ENCODE peak calls at places on chromosomes 7 and 10, in four cellular contexts. One of them, this sample, is unnamed.

GRCh38 chr7:74379938-74380337 is 73.8 kb upstream of the GTF2IRD1 start:
- DNase-seq in H1: no peak
- DNase-seq in HCT116: no peak
- DNase-seq in HepG2: no peak
- DNase-seq in this sample: peak; percentile 6

GRCh38 chr10:88114368-88114767 is 250.9 kb downstream of the PTEN start:
- DNase-seq in H1: no peak
- DNase-seq in HCT116: peak; percentile 35
- DNase-seq in HepG2: peak; percentile 44
- DNase-seq in this sample: peak; percentile 24

GRCh38 chr7:74092964-74093339 is 9.3 kb downstream of the LIMK1 start:
- DNase-seq in H1: no peak
- DNase-seq in HCT116: no peak
- DNase-seq in HepG2: no peak
- DNase-seq in this sample: peak; percentile 17

GRCh38 chr7:80499350-80499955 is 12.4 kb downstream of the GNAT3 start:
- DNase-seq in H1: peak; percentile 33
- DNase-seq in HCT116: peak; percentile 87
- DNase-seq in HepG2: peak; percentile 72
- DNase-seq in this sample: no peak

GRCh38 chr10:19546224-19546623 is 270.0 kb upstream of the PLXDC2 start:
- DNase-seq in H1: no peak
- DNase-seq in HCT116: no peak
- DNase-seq in HepG2: no peak
- DNase-seq in this sample: no peak

GRCh38 chr7:102450242-102450641 is 14.4 kb downstream of the ALKBH4 start:
- DNase-seq in H1: no peak
- DNase-seq in HCT116: no peak
- DNase-seq in HepG2: no peak
- DNase-seq in this sample: no peak

GRCh38 chr10:113519616-113520015 is 33.2 kb upstream of the HABP2 start:
- DNase-seq in H1: no peak
- DNase-seq in HCT116: no peak
- DNase-seq in HepG2: no peak
- DNase-seq in this sample: no peak

GRCh38 chr10:30437039-30437781 is 3.2 kb downstream of the MAP3K8 start:
- DNase-seq in H1: no peak
- DNase-seq in HCT116: no peak
- DNase-seq in HepG2: no peak
- DNase-seq in this sample: peak; percentile 79

GRCh38 chr7:69814421-69814962 is 216.2 kb downstream of the AUTS2 start:
- DNase-seq in H1: no peak
- DNase-seq in HCT116: no peak
- DNase-seq in HepG2: no peak
- DNase-seq in this sample: no peak

GRCh38 chr7:75905785-75906604 is 9.0 kb upstream of the POR start:
- DNase-seq in H1: no peak
- DNase-seq in HCT116: no peak
- DNase-seq in HepG2: peak; percentile 97
- DNase-seq in this sample: no peak

GRCh38 chr10:90674927-90675326 is 182.9 kb downstream of the HTR7 start:
- DNase-seq in H1: no peak
- DNase-seq in HCT116: no peak
- DNase-seq in HepG2: no peak
- DNase-seq in this sample: no peak

DNA sequence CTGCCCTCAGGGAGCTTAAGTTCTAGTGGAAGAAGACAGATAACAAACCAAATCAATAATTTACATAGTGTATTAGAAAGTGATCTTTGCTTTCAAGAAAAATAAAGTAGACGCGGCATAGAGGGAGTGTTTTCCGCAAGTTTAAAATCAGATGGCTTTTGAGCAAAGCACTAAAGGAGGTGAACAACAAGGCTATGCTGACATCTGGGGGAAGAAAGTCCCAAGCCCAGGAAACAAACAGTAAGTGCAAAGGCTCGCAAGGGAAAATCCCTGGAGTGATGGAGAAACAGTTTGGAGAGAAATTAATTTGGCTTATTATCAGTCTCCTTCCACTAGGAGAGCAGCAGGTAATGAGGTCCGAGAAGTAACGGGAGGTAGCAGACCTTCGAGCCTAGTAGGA is 1.9 kb upstream of the CNNM2 start:
- DNase-seq in H1: no peak
- DNase-seq in HCT116: no peak
- DNase-seq in HepG2: peak; percentile 7
- DNase-seq in this sample: no peak
- TF ChIP-seq FOSL1 in H1: no peak
- TF ChIP-seq FOSL1 in HCT116: no peak
- TF ChIP-seq FOSL1 in HepG2: no peak
- TF ChIP-seq FOSL1 in this sample: no peak

DNA sequence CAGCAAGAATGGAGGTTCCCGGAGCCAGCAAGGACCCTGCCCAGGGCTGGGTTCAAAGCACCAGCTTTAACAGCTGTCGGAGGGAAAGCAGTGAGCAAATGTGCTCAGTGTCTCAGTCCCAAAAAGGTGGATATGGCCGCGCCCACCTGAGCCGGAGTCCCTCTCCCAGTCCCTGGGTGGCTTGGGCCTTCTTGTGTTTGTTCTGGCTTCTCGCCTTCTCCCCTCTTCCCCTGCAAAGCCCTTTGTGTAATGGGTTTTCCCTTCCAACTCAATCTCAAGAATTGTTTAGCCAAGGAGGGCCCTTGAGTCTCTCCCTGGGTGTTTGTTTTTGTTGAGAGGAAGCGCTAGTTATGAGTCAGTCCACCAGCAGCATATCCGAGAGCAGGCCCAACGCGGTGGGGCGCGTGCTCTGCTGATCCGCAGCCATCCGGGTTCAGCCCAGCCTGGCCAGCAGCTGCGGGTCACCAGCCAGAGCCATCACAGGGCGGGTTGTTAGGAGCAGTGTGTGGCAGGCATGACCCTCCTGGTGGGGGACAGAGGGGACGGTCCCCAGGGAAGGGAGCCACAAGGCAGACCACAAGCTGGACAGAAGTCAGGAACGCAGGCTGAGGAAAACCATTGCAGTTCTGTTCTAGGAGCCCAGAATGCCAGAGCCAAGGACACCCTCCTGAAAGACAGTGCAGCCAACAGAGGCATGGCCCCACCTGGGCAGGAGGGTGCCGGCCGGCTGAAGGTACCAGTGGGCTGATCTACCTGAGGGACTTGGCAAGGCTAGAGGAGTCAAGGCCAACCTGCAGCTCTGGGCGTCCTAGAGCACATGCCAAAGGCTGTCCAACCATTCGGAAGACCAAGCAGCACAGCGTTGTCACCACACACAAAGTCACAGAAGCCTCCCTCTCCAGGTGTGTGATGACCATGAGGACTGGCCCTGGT is 21.3 kb downstream of the CALML3 start:
- DNase-seq in H1: no peak
- DNase-seq in HCT116: no peak
- DNase-seq in HepG2: no peak
- DNase-seq in this sample: peak; percentile 38
- TF ChIP-seq POLR2AphosphoS5 in H1: no peak
- TF ChIP-seq POLR2AphosphoS5 in HCT116: no peak
- TF ChIP-seq POLR2AphosphoS5 in HepG2: no peak
- TF ChIP-seq POLR2AphosphoS5 in this sample: no peak

GRCh38 chr7:117281562-117281961 is 41.3 kb downstream of the WNT2 start:
- DNase-seq in H1: no peak
- DNase-seq in HCT116: no peak
- DNase-seq in HepG2: no peak
- DNase-seq in this sample: no peak
- TF ChIP-seq MAX in H1: no peak
- TF ChIP-seq MAX in HCT116: no peak
- TF ChIP-seq MAX in HepG2: no peak
- TF ChIP-seq MAX in this sample: no peak

GRCh38 chr10:50367732-50368131 is 116.4 kb upstream of the ASAH2 start:
- DNase-seq in H1: no peak
- DNase-seq in HCT116: peak; percentile 31
- DNase-seq in HepG2: peak; percentile 35
- DNase-seq in this sample: peak; percentile 55
- TF ChIP-seq FOSL1 in H1: no peak
- TF ChIP-seq FOSL1 in HCT116: no peak
- TF ChIP-seq FOSL1 in HepG2: no peak
- TF ChIP-seq FOSL1 in this sample: no peak

DNA sequence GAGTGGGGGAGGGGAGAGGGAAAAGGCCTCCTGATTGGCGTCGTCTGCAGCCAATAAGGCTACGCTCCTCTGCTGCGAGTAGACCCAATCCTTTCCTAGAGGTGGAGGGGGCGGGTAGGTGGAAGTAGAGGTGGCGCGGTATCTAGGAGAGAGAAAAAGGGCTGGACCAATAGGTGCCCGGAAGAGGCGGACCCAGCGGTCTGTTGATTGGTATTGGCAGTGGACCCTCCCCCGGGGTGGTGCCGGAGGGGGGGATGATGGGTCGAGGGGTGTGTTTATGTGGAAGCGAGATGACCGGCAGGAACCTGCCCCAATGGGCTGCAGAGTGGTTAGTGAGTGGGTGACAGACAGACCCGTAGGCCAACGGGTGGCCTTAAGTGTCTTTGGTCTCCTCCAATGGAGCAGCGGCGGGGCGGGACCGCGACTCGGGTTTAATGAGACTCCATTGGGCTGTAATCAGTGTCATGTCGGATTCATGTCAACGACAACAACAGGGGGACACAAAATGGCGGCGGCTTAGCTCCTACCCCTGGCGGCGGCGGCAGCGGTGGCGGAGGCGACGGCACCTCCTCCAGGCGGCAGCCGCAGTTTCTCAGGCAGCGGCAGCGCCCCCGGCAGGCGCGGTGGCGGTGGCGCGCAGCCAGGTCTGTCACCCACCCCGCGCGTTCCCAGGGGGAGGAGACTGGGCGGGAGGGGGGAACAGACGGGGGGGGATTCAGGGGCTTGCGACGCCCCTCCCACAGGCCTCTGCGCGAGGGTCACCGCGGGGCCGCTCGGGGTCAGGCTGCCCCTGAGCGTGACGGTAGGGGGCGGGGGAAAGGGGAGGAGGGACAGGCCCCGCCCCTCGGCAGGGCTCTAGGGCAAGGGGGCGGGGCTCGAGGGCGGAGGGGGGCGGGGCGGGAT is at the start of gene KAT6B:
- DNase-seq in H1: peak; percentile 100
- DNase-seq in HCT116: peak; percentile 100
- DNase-seq in HepG2: peak; percentile 100
- DNase-seq in this sample: peak; percentile 97
- TF ChIP-seq POLR2AphosphoS5 in H1: peak; percentile 86
- TF ChIP-seq POLR2AphosphoS5 in HCT116: peak; percentile 60
- TF ChIP-seq POLR2AphosphoS5 in HepG2: no peak
- TF ChIP-seq POLR2AphosphoS5 in this sample: peak; percentile 52

GRCh38 chr7:35707422-35707821 is 12.5 kb upstream of the HERPUD2 start:
- DNase-seq in H1: no peak
- DNase-seq in HCT116: no peak
- DNase-seq in HepG2: no peak
- DNase-seq in this sample: no peak
- TF ChIP-seq MAX in H1: no peak
- TF ChIP-seq MAX in HCT116: no peak
- TF ChIP-seq MAX in HepG2: no peak
- TF ChIP-seq MAX in this sample: no peak

GRCh38 chr10:97785731-97786130 is 13.9 kb upstream of the SFRP5 start:
- DNase-seq in H1: no peak
- DNase-seq in HCT116: no peak
- DNase-seq in HepG2: no peak
- DNase-seq in this sample: no peak

GRCh38 chr10:97785231-97785630 is 13.4 kb upstream of the SFRP5 start:
- DNase-seq in H1: no peak
- DNase-seq in HCT116: no peak
- DNase-seq in HepG2: peak; percentile 32
- DNase-seq in this sample: no peak

GRCh38 chr10:97789770-97790397 is 18.1 kb upstream of the SFRP5 start:
- DNase-seq in H1: no peak
- DNase-seq in HCT116: no peak
- DNase-seq in HepG2: no peak
- DNase-seq in this sample: no peak

GRCh38 chr10:97792058-97792721 is 20.4 kb upstream of the SFRP5 start:
- DNase-seq in H1: peak; percentile 58
- DNase-seq in HCT116: peak; percentile 38
- DNase-seq in HepG2: peak; percentile 48
- DNase-seq in this sample: peak; percentile 74

DNA sequence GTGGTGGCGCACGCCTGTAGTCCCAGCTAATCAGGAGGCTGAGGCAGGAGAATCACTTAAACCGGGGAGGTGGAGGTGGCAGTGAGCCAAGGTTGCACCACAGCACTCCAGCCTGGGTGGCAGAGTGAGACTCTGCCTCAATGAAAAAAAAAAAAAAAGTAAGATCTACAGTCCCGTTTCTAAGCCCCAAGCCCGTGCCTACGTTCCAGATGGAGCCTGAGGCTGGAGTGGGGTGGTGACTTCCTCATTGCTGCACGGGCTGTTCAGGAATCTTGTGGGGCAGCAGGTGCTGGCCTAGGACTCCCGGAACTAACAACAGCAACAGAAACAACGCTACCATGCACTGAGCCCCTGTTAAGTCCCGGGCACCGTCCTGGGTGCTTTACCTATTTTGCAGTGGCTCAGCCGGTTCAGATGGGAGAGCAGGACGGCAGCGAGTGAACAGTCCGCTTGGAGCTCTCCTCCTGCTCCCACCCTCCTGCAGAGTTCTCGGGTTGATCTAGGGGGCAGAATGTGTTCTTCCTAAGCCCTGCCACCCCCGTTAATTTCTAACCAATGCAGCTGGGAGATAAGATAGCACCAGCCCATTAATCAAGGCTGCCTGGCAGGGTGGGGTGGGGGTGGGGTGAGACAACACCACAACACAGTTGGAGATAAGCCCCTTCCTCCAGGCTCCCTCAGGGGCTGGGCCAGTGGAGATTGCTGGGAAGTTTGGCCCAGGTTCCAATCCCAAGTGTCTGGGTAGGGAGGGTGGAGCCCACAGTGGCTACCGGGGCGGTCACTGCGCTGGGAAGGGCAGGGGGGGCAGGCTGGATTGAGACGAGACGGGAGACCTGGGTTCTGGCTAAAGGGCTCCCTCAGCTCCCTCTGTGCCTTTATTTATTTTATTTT is 17.0 kb upstream of the SFRP5 start:
- DNase-seq in H1: no peak
- DNase-seq in HCT116: no peak
- DNase-seq in HepG2: peak; percentile 43
- DNase-seq in this sample: peak; percentile 89
- TF ChIP-seq FOSL1 in H1: no peak
- TF ChIP-seq FOSL1 in HCT116: no peak
- TF ChIP-seq FOSL1 in HepG2: no peak
- TF ChIP-seq FOSL1 in this sample: peak; percentile 56

GRCh38 chr7:91685544-91685943 is 195.0 kb downstream of the MTERF1 start:
- DNase-seq in H1: no peak
- DNase-seq in HCT116: no peak
- DNase-seq in HepG2: no peak
- DNase-seq in this sample: no peak
- TF ChIP-seq POLR2AphosphoS5 in H1: no peak
- TF ChIP-seq POLR2AphosphoS5 in HCT116: no peak
- TF ChIP-seq POLR2AphosphoS5 in HepG2: no peak
- TF ChIP-seq POLR2AphosphoS5 in this sample: no peak

DNA sequence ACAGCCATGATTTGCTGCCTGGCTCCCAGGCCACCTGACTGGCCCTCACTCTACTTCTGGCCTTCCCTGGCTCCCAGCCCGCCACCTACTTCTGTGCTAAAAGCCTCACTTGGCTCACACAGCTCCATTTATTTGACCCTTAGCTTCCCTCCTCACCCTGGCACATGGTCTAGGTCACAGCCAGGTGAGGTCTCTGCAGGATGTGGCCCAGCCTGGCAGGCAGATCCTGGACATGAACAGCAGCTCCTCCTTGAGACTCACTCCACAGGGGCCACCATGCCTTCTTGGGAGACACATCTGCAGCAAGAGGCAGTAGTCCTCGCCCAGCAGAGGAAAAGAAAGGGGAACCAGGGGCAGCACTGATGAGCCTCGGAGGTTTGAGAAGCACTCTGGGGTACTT is 64.6 kb downstream of the GRID1 start:
- DNase-seq in H1: no peak
- DNase-seq in HCT116: no peak
- DNase-seq in HepG2: no peak
- DNase-seq in this sample: no peak
- TF ChIP-seq MAX in H1: no peak
- TF ChIP-seq MAX in HCT116: no peak
- TF ChIP-seq MAX in HepG2: no peak
- TF ChIP-seq MAX in this sample: no peak